ENCODE peak calls at places on chromosomes 3 and 15, in eight cellular contexts. Q is heart right ventricle; N is endothelial cell; E is stimulated activated CD4-positive, alpha-beta T cell treated with anti-CD3 and anti-CD28 coated beads, Interleukin-2, amount 100 ng/mL, for 48 hours; T is NCI-H748 treated with DMSO at 0.1 percent for 48 hours; V is ascending aorta; O is iris pigment epithelial cell; X is pulmonary artery endothelial cell. C is an unnamed sample.

GRCh38 chr3:112333002-112333385 is at the start of gene CD200:
- DNase-seq in V (no peak), T (peak; percentile 41), E (peak; percentile 55), X (peak; percentile 29), O (peak; percentile 57), N (peak; percentile 69), Q (peak; percentile 29), C (peak; percentile 87)

GRCh38 chr3:64935995-64936394 is 248.2 kb upstream of the ADAMTS9 start:
- DNase-seq in T (no peak), Q (no peak), N (no peak), V (no peak), O (no peak), X (no peak), E (no peak), C (no peak)

GRCh38 chr15:101243420-101243819 is 8.4 kb downstream of the CHSY1 start:
- DNase-seq in X (no peak), Q (no peak), O (no peak), T (no peak), V (no peak), E (no peak), N (no peak), C (no peak)

GRCh38 chr3:195697582-195698324 is 23.0 kb upstream of the MUC20 start:
- DNase-seq in Q (no peak), X (no peak), V (no peak), N (no peak), O (peak; percentile 94), E (no peak), T (no peak), C (no peak)

GRCh38 chr3:176693416-176693815 is 503.9 kb downstream of the TBL1XR1 start:
- DNase-seq in E (no peak), O (no peak), N (no peak), V (no peak), Q (no peak), X (no peak), T (no peak), C (no peak)

GRCh38 chr3:180700941-180701340 is 21.7 kb upstream of the CCDC39 start:
- DNase-seq in T (no peak), N (no peak), O (no peak), X (no peak), V (no peak), E (no peak), Q (no peak), C (no peak)

GRCh38 chr3:151452346-151452745 is 8.5 kb downstream of the IGSF10 start:
- DNase-seq in N (no peak), E (no peak), T (no peak), O (no peak), Q (no peak), V (no peak), X (no peak), C (no peak)

GRCh38 chr3:72446406-72447058 is 401.7 kb downstream of the SHQ1 start:
- DNase-seq in T (no peak), V (no peak), N (no peak), E (no peak), Q (no peak), O (peak; percentile 30), X (no peak), C (no peak)

GRCh38 chr15:41577863-41578735 is 19.1 kb downstream of the TYRO3 start:
- DNase-seq in Q (no peak), N (no peak), T (no peak), V (no peak), X (no peak), E (no peak), O (no peak), C (no peak)

GRCh38 chr3:155270485-155271342 is 22.8 kb downstream of the STRIT1 start:
- DNase-seq in X (no peak), T (no peak), O (peak; percentile 20), V (no peak), N (no peak), E (no peak), Q (no peak), C (no peak)

GRCh38 chr15:68380456-68380855 is 51.5 kb downstream of the ITGA11 start:
- DNase-seq in X (no peak), O (no peak), Q (no peak), E (no peak), N (no peak), T (no peak), V (no peak), C (no peak)

GRCh38 chr3:172155880-172156279 is 116.5 kb downstream of the FNDC3B start:
- DNase-seq in E (no peak), N (no peak), O (no peak), V (no peak), T (no peak), X (no peak), Q (no peak), C (no peak)

GRCh38 chr15:62059818-62060115 is 480 bp downstream of the VPS13C start:
- DNase-seq in N (no peak), X (no peak), V (no peak), Q (peak; percentile 48), O (peak; percentile 67), T (peak; percentile 6), E (peak; percentile 50), C (peak; percentile 26)

C was measured in NCI-H1105.